ENCODE peak calls at places on chromosomes 12 and 14, in eight cellular contexts. I is PC-3, L is IMR-90, U is HCT116, S is mammary epithelial cell, O is OCI-LY7, B is neural progenitor cell, Q is osteoblast. Y is an unnamed sample.

GRCh38 chr14:69346710-69347109 is 51.4 kb downstream of the ERH start:
- DNase-seq in I (peak; percentile 42), L (no peak), U (no peak), S (no peak), O (no peak), B (peak; percentile 84), Q (peak; percentile 92), Y (peak; percentile 6)

GRCh38 chr12:105705235-105705634 is 374.7 kb downstream of the C12orf75 start:
- DNase-seq in I (no peak), L (no peak), U (no peak), S (no peak), O (no peak), B (no peak), Q (no peak), Y (no peak)

GRCh38 chr12:68450947-68451260 is 118.7 kb upstream of the MDM1 start:
- DNase-seq in I (no peak), L (no peak), U (no peak), S (no peak), O (no peak), B (no peak), Q (no peak), Y (no peak)

GRCh38 chr14:50762931-50763300 is 68.0 kb downstream of the NIN start:
- DNase-seq in I (no peak), L (no peak), U (no peak), S (no peak), O (no peak), B (no peak), Q (peak; percentile 59), Y (no peak)

GRCh38 chr14:58861546-58861945 is 223.8 kb downstream of the DACT1 start:
- DNase-seq in I (no peak), L (no peak), U (no peak), S (no peak), O (no peak), B (no peak), Q (no peak), Y (peak; percentile 83)

GRCh38 chr12:19142499-19142898 is 13.0 kb downstream of the PLEKHA5 start:
- DNase-seq in I (no peak), L (no peak), U (no peak), S (no peak), O (no peak), B (no peak), Q (no peak), Y (no peak)

GRCh38 chr14:63388766-63389431 is 70.2 kb upstream of the GPHB5 start:
- DNase-seq in I (peak; percentile 78), L (peak; percentile 58), U (peak; percentile 21), S (peak; percentile 26), O (peak; percentile 65), B (peak; percentile 61), Q (peak; percentile 14), Y (peak; percentile 42)

GRCh38 chr14:106842687-106843086 is 1316.3 kb downstream of the TMEM121 start:
- DNase-seq in I (peak; percentile 34), L (no peak), U (no peak), S (no peak), O (peak; percentile 10), B (no peak), Q (no peak), Y (no peak)

GRCh38 chr12:69792533-69792932 is 32.5 kb upstream of the MYRFL start:
- DNase-seq in I (no peak), L (no peak), U (no peak), S (no peak), O (no peak), B (no peak), Q (no peak), Y (no peak)

GRCh38 chr14:105398044-105398725 is at the start of gene TEX22:
- DNase-seq in I (peak; percentile 75), L (peak; percentile 64), U (peak; percentile 31), S (peak; percentile 26), O (peak; percentile 93), B (peak; percentile 84), Q (peak; percentile 99), Y (peak; percentile 75)

GRCh38 chr14:95189400-95190162 is 32.3 kb upstream of the DICER1 start:
- DNase-seq in I (no peak), L (no peak), U (no peak), S (no peak), O (no peak), B (no peak), Q (peak; percentile 62), Y (peak; percentile 45)

GRCh38 chr12:116135209-116135930 is 142.1 kb downstream of the MED13L start:
- DNase-seq in I (peak; percentile 93), L (peak; percentile 83), U (peak; percentile 40), S (peak; percentile 81), O (no peak), B (no peak), Q (peak; percentile 72), Y (peak; percentile 67)

DNA sequence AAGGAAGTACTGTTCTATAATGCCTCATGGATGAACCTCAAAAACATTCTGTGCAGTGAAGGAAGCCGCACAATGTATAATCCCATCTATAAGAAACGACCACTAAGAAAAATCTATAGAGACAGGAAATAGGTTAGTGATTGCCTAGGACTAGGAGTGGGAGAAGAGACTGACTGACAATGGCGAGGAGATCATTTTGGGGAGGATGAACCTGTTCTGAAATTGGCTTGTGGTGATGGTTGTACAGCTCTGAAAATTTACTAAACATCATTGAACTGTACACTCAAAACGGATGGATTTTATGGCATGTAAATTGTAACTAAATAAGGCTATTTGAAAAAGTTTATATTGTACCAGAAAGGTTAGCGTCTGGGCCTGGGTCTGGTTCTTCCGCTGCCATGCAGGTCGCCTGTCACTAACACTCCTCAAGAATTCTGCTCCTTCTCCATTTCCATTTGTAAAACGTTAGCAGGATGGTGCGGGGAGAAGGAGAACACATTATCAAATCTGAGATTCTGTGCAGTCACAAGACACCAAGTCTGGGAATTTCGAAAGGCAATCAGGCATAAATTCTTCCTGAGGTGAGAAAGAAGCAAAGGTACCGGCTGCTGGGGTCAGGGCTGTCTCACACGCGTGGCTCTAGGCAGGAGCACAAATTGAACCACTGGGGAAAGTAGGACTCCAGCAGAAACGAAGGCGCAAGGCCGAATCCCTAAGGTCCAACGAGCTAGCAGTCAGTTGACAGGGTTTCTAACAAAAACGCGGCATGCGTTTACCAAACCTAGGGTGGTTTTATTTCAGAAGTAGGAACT is 845 bp upstream of the COCH start:
- DNase-seq in I (no peak), L (no peak), U (no peak), S (no peak), O (no peak), B (no peak), Q (no peak), Y (no peak)
- H3K4me3 ChIP-seq in I (peak overlapping the region; percentile 66), L (no peak overlapping the region), U (peak overlapping the region; percentile 58), S (no peak overlapping the region), O (peak overlapping the region; percentile 73), B (peak overlapping the region; percentile 65), Q (peak overlapping the region; percentile 64), Y (no peak overlapping the region)

DNA sequence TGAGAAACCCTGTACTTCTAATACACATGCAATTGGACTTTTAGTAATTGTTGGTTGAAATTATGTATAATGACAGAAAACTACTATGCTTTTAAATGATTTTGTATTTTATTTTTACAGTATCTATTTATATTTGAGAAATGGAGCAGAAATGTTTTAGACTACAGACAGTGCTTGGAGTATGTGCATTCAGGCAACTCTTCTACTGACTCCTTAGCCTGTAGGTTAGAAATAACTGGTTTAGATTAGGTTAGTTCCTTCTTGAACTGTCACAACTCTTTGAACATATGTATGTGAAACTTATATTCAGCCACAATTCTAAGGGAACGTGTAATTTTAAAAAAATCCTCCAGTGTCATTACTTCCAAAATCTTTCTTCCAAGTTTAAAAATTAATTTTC is 1.7 kb downstream of the FGFR1OP2 start:
- DNase-seq in I (no peak), L (no peak), U (no peak), S (no peak), O (peak; percentile 16), B (no peak), Q (no peak), Y (no peak)
- H3K4me2 ChIP-seq in I (peak overlapping the region; percentile 94), L (peak overlapping the region; percentile 99), U (peak overlapping the region; percentile 85), S (peak overlapping the region; percentile 86), O (peak overlapping the region; percentile 65), B (peak overlapping the region; percentile 95), Q (peak overlapping the region; percentile 97), Y (peak overlapping the region; percentile 79)

GRCh38 chr14:51957950-51958349 is 31.4 kb upstream of the RTRAF start:
- DNase-seq in I (no peak), L (peak; percentile 45), U (no peak), S (no peak), O (no peak), B (no peak), Q (no peak), Y (peak; percentile 70)

GRCh38 chr14:51959928-51960327 is 29.4 kb upstream of the RTRAF start:
- DNase-seq in I (no peak), L (no peak), U (no peak), S (no peak), O (no peak), B (no peak), Q (no peak), Y (no peak)

GRCh38 chr14:51962678-51963077 is 26.7 kb upstream of the RTRAF start:
- DNase-seq in I (no peak), L (peak; percentile 20), U (no peak), S (no peak), O (no peak), B (no peak), Q (no peak), Y (peak; percentile 9)

GRCh38 chr14:51967521-51967920 is 21.8 kb upstream of the RTRAF start:
- DNase-seq in I (no peak), L (peak; percentile 41), U (no peak), S (no peak), O (no peak), B (no peak), Q (no peak), Y (peak; percentile 16)

GRCh38 chr14:51963164-51963733 is 26.1 kb upstream of the RTRAF start:
- DNase-seq in I (no peak), L (peak; percentile 53), U (no peak), S (no peak), O (no peak), B (no peak), Q (no peak), Y (peak; percentile 21)
- H3K4me3 ChIP-seq in I (no peak overlapping the region), L (peak overlapping the region; percentile 44), U (no peak overlapping the region), S (no peak overlapping the region), O (no peak overlapping the region), B (no peak overlapping the region), Q (peak overlapping the region; percentile 46), Y (peak overlapping the region; percentile 49)

GRCh38 chr14:61668267-61668666 is 27.0 kb upstream of the HIF1A start:
- DNase-seq in I (peak; percentile 97), L (no peak), U (no peak), S (peak; percentile 72), O (no peak), B (no peak), Q (no peak), Y (no peak)

GRCh38 chr14:61672796-61673195 is 22.5 kb upstream of the HIF1A start:
- DNase-seq in I (no peak), L (no peak), U (no peak), S (no peak), O (no peak), B (no peak), Q (no peak), Y (no peak)

GRCh38 chr14:61673305-61673704 is 22.0 kb upstream of the HIF1A start:
- DNase-seq in I (no peak), L (no peak), U (no peak), S (no peak), O (no peak), B (no peak), Q (no peak), Y (no peak)

GRCh38 chr14:61670576-61670975 is 24.7 kb upstream of the HIF1A start:
- DNase-seq in I (no peak), L (no peak), U (no peak), S (no peak), O (no peak), B (no peak), Q (no peak), Y (no peak)

DNA sequence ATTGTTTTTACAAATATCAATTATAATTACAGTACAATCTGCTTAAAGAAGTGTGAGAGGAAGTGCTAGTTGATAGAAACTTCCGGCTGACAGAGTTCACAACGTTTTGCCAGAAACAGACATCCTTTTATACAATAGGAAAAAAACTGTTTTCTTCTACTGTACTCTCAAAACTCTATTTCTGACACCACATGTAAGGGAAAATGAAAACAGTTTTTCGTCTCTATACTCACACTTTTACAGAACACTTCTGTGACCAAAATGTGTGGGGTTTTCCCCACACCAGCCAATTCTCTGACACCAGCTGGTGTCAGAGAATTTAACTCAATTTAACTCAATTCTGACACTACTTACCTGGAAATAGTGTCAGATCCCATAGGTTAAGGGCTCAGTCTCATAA is 24.2 kb upstream of the HIF1A start:
- DNase-seq in I (no peak), L (no peak), U (no peak), S (no peak), O (peak; percentile 51), B (no peak), Q (no peak), Y (no peak)
- H3K4me2 ChIP-seq in I (no peak overlapping the region), L (no peak overlapping the region), U (no peak overlapping the region), S (no peak overlapping the region), O (peak overlapping the region; percentile 55), B (no peak overlapping the region), Q (no peak overlapping the region), Y (no peak overlapping the region)

Y was measured in fibroblast of lung.